ENCODE peak calls at places on chromosome 1, in nine cellular contexts. M, B, F, Z, G, Q, T, W and R are unnamed samples.

GRCh38 chr1:197343663-197344273 is 75.7 kb downstream of the CRB1 start:
- ATAC-seq in B (no peak), G (no peak), Z (no peak), T (no peak), Q (no peak), W (no peak), M (peak), F (no peak), R (no peak)

GRCh38 chr1:246518456-246519205 is 11.6 kb upstream of the SMYD3 start:
- ATAC-seq in Q (no peak), F (no peak), Z (no peak), W (no peak), M (no peak), G (no peak), B (no peak), T (no peak), R (no peak)

GRCh38 chr1:77686784-77687518 is 4.5 kb upstream of the ZZZ3 start:
- ATAC-seq in G (no peak), M (no peak), W (no peak), Q (no peak), Z (no peak), T (no peak), F (no peak), B (no peak), R (no peak)

GRCh38 chr1:213179784-213180183 is 128.7 kb downstream of the RPS6KC1 start:
- ATAC-seq in G (no peak), B (no peak), W (no peak), T (no peak), F (no peak), M (no peak), Z (no peak), Q (no peak), R (no peak)

GRCh38 chr1:154327466-154328317 is 2.4 kb downstream of the ATP8B2 start:
- ATAC-seq in Z (no peak), W (no peak), F (peak), T (no peak), Q (no peak), M (no peak), B (no peak), G (no peak), R (no peak)

GRCh38 chr1:25706146-25707089 is 89.8 kb downstream of the MAN1C1 start:
- ATAC-seq in T (no peak), W (no peak), B (peak), G (peak), Z (no peak), F (no peak), M (peak), Q (no peak), R (no peak)

GRCh38 chr1:208880433-208881100 is 636.4 kb upstream of the PLXNA2 start:
- ATAC-seq in T (no peak), G (no peak), F (no peak), M (no peak), B (no peak), Z (no peak), W (no peak), Q (no peak), R (no peak)

GRCh38 chr1:84504580-84505021 is 1.6 kb upstream of the SPATA1 start:
- ATAC-seq in W (no peak), Q (no peak), Z (no peak), M (no peak), G (no peak), T (no peak), F (peak), B (no peak), R (no peak)

GRCh38 chr1:227892930-227893695 is 54.6 kb downstream of the WNT9A start:
- ATAC-seq in Z (no peak), Q (no peak), G (no peak), M (no peak), B (no peak), W (no peak), F (no peak), T (no peak), R (no peak)

GRCh38 chr1:165647517-165647916 is 16.5 kb downstream of the MGST3 start:
- ATAC-seq in Q (no peak), Z (no peak), T (no peak), W (no peak), G (no peak), M (no peak), B (no peak), F (no peak), R (no peak)

GRCh38 chr1:8516793-8517556 is 199.1 kb downstream of the SLC45A1 start:
- ATAC-seq in Q (peak), F (peak), T (no peak), B (no peak), M (no peak), W (peak), Z (no peak), G (no peak), R (no peak)